ENCODE peak calls at places on chromosomes 13 and 19, in five cellular contexts. Y, J, V, A and X are unnamed samples.
A peak's percentile ranks its signal among the peaks of the same experiment; 100 is the strongest.

GRCh38 chr13:88031980-88032562 is 360.9 kb downstream of the SLITRK5 start:
- DNase-seq in Y (peak; percentile 3), J (no peak), V (no peak), A (no peak), X (no peak)

GRCh38 chr13:105047676-105048295 is 1487.7 kb downstream of the EFNB2 start:
- DNase-seq in Y (no peak), J (no peak), V (no peak), A (no peak), X (no peak)

GRCh38 chr13:106415427-106415826 is 120.0 kb downstream of the EFNB2 start:
- DNase-seq in Y (no peak), J (no peak), V (no peak), A (no peak), X (no peak)

GRCh38 chr13:103349664-103350063 is 283.4 kb upstream of the SLC10A2 start:
- DNase-seq in Y (no peak), J (no peak), V (no peak), A (no peak), X (no peak)

GRCh38 chr19:48444129-48444932 is 1.5 kb upstream of the GRWD1 start:
- DNase-seq in Y (no peak), J (no peak), V (no peak), A (no peak), X (no peak)

GRCh38 chr19:49643466-49643865 is 1.5 kb downstream of the SCAF1 start:
- DNase-seq in Y (no peak), J (no peak), V (no peak), A (no peak), X (no peak)

GRCh38 chr19:46383846-46384245 is 29.5 kb downstream of the CCDC8 start:
- DNase-seq in Y (no peak), J (no peak), V (peak; percentile 18), A (peak; percentile 10), X (no peak)

GRCh38 chr13:30172593-30173300 is 134.6 kb downstream of the KATNAL1 start:
- DNase-seq in Y (no peak), J (no peak), V (no peak), A (no peak), X (no peak)

GRCh38 chr19:3698386-3698950 is 1.8 kb downstream of the PIP5K1C start:
- DNase-seq in Y (no peak), J (no peak), V (no peak), A (no peak), X (no peak)

GRCh38 chr19:35843676-35844481 is 8.4 kb downstream of the NPHS1 start:
- DNase-seq in Y (no peak), J (no peak), V (no peak), A (peak; percentile 69), X (no peak)

GRCh38 chr19:21586341-21587116 is 81.1 kb downstream of the ZNF429 start:
- DNase-seq in Y (no peak), J (no peak), V (peak; percentile 55), A (peak; percentile 68), X (no peak)

GRCh38 chr19:29784598-29785223 is 27.1 kb upstream of the CCNE1 start:
- DNase-seq in Y (no peak), J (no peak), V (no peak), A (no peak), X (no peak)

GRCh38 chr19:54684537-54684936 is 21.8 kb downstream of the LILRB4 start:
- DNase-seq in Y (no peak), J (no peak), V (no peak), A (no peak), X (peak; percentile 6)

GRCh38 chr19:14322889-14323463 is 58.3 kb upstream of the ADGRE5 start:
- DNase-seq in Y (no peak), J (no peak), V (no peak), A (no peak), X (no peak)

GRCh38 chr19:19259741-19260140 is 13.4 kb downstream of the TM6SF2 start:
- DNase-seq in Y (no peak), J (no peak), V (no peak), A (no peak), X (peak; percentile 46)

GRCh38 chr13:77916481-77916880 is 2.1 kb downstream of the EDNRB start:
- DNase-seq in Y (no peak), J (no peak), V (no peak), A (no peak), X (no peak)

GRCh38 chr13:34640931-34641330 is 301.1 kb upstream of the NBEA start:
- DNase-seq in Y (no peak), J (no peak), V (no peak), A (no peak), X (no peak)

GRCh38 chr19:55526216-55527196 is 10.4 kb downstream of the SBK2 start:
- DNase-seq in Y (no peak), J (peak; percentile 38), V (peak; percentile 84), A (peak; percentile 53), X (peak; percentile 84)

GRCh38 chr13:39959497-39959896 is 304.0 kb downstream of the COG6 start:
- DNase-seq in Y (no peak), J (no peak), V (no peak), A (no peak), X (no peak)

GRCh38 chr19:13965377-13965896 is 13.1 kb downstream of the DCAF15 start:
- DNase-seq in Y (no peak), J (no peak), V (no peak), A (no peak), X (no peak)

GRCh38 chr19:3135961-3136683 is at the start of gene GNA15:
- DNase-seq in Y (no peak), J (peak; percentile 53), V (peak; percentile 81), A (no peak), X (peak; percentile 64)

GRCh38 chr19:49133621-49134454 is 14.5 kb downstream of the PPFIA3 start:
- DNase-seq in Y (no peak), J (no peak), V (peak; percentile 85), A (peak; percentile 75), X (peak; percentile 33)

GRCh38 chr19:2341987-2342386 is 13.5 kb downstream of the SPPL2B start:
- DNase-seq in Y (no peak), J (no peak), V (peak; percentile 29), A (no peak), X (peak; percentile 85)

GRCh38 chr13:68176486-68176885 is 946.4 kb upstream of the PCDH9 start:
- DNase-seq in Y (peak; percentile 93), J (no peak), V (no peak), A (no peak), X (peak; percentile 2)

GRCh38 chr13:25420161-25420560 is 48.4 kb downstream of the ATP8A2 start:
- DNase-seq in Y (no peak), J (no peak), V (no peak), A (no peak), X (no peak)

GRCh38 chr19:2542341-2543069 is 66.6 kb downstream of the GADD45B start:
- DNase-seq in Y (no peak), J (no peak), V (peak; percentile 55), A (no peak), X (no peak)

GRCh38 chr13:46531953-46532352 is 21.0 kb upstream of the LRCH1 start:
- DNase-seq in Y (no peak), J (no peak), V (no peak), A (no peak), X (no peak)

DNA sequence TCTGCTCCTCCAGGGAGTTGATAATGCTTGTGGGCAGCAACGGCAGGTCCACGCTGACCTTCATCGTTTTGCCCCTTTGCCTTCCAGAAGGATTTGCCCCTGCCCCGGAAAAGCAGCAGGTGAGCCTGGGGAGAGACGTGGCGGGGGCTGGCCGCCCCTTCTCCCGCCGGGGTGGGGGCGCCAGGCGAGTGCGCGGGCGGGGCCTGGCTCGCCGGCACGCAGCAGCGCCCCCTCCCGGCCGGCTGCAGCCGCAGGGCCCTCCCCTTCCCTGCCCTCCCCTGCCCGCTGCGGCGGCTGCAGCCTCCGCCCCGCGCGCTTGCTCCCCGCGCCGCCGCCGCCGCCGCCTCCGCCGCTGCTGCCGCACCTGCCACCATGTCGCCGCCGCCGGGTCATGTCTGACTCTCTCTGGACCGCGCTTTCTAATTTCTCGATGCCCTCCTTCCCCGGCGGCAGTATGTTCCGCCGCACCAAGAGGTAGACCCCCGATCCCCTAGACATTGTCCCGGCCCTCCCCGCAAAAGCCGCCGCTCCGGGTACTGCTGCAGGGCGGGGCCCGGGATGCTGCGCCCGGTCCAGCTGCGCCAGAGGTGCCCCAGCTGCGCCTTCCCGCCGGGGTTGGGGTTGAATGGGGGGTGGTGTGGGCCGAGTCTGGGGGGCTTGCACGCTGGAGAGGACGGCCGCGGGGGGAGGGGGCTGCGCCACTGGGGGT is at the start of gene MAST1:
- DNase-seq in Y (no peak), J (no peak), V (peak; percentile 47), A (peak; percentile 49), X (peak; percentile 65)
- TF ChIP-seq CTCF in Y (no peak), J (no peak), V (peak; percentile 34), A (no peak), X (peak; percentile 58)

DNA sequence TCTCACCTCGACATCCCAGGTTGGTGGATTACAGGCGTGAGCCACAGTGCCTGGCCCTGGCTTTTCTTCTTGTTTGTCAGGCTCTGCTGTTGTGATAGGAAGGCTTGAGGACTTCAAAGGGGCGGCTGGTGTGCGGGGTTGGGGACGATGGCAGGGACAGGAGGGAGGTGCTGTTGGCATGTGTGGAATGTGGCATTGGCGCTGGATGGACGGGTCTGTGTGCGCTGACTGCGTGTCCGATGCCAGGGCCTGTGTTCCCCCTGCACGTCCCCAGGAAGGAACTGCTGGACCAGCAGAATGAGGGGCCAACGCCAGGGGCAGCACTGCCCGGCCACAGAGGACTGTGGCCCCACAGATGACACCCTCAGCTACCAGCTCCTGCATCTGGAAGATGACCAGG is 12.7 kb upstream of the PTBP1 start:
- DNase-seq in Y (no peak), J (no peak), V (no peak), A (no peak), X (peak; percentile 61)
- H3K4me3 ChIP-seq in Y (no peak overlapping the region), J (no peak overlapping the region), V (peak overlapping the region; percentile 52), A (no peak overlapping the region), X (peak overlapping the region; percentile 68)

DNA sequence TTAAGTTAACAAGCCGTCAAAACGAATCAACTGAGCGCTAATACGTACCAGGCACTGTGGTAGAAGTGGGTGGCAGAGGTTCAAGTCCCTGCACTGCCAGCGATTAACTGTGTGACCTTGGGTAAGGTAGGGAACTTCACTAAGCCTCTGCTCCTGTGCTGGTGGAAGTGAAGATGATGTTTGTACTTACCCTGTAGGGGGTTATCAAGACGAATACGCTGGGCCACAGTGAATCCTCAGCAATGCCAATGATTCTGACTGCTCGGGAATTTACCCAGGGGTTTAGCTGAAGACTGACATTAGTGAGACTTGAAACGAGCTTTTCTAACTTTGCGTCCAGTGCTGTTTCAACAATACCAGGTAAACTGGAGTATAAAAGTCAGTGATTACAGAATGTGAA is 305.3 kb downstream of the FGF9 start:
- DNase-seq in Y (no peak), J (no peak), V (no peak), A (no peak), X (no peak)
- TF ChIP-seq CTCF in Y (no peak), J (no peak), V (no peak), A (no peak), X (no peak)

DNA sequence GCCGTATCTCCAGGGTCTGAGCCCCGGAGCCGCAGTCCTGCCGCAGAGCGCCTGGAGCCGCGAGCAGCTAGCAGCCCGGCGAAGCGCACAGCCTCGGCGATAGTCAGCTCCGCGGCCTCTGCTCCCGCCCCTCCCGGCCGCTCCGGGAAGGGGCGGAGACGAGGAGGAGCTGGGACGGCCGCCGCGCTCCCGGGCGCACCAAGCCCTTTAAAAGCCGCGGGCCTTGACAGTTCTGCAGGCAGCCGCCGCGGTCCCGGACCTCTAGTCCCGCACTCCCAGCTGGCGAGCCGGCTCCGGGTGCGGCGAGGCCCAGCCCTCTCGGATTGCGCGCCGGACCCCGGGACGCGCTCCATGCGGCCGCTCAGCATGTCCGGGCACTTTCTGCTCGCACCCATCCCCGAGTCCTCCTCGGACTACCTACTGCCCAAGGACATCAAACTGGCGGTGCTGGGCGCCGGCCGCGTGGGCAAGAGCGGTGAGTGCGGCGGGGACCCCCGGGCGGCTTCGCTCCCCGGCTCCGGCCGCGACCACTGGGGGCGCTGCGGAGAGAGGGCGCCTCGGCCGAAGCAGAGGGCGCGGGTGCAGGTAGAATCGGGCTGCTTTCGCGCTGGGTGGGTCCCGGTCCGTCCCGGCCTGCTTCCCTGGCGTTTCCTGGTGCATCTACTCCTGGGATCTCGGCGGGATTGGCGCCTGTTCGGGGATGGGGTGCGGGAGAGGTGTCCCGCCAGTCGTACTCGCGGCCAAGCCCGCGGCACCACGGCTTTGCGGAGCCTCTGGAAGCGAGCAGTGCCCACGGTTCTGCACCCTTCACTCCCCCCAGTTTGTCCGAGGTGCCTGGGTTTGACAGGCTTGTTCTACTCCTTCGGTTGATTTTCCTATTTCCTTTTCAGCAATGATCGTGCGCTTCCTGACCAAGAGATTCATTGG is at the start of gene RASL11A:
- DNase-seq in Y (peak; percentile 69), J (peak; percentile 59), V (peak; percentile 92), A (peak; percentile 83), X (peak; percentile 56)
- H3K4me3 ChIP-seq in Y (peak within 1 kb of the TSS; percentile 69), J (peak within 1 kb of the TSS; percentile 69), V (peak within 1 kb of the TSS; percentile 95), A (peak within 1 kb of the TSS; percentile 78), X (peak within 1 kb of the TSS; percentile 90)